ENCODE peak calls at places on chromosomes 7 and 10, in eight cellular contexts. G is cardiac muscle cell; X is naive thymus-derived CD8-positive, alpha-beta T cell; Y is GM12865; B is HFFc6; C is GM13976; H is AG04449; K is endothelial cell. V is an unnamed sample.

GRCh38 chr7:31791881-31792280 is 104.9 kb downstream of the PPP1R17 start:
- DNase-seq in K (no peak), B (no peak), Y (no peak), X (no peak), H (no peak), G (no peak), C (no peak), V (no peak)

GRCh38 chr7:30062587-30062986 is 34.4 kb downstream of the PLEKHA8 start:
- DNase-seq in X (no peak), B (peak; percentile 36), K (no peak), C (peak; percentile 41), H (no peak), Y (peak; percentile 46), G (peak; percentile 24), V (peak; percentile 26)

GRCh38 chr10:97422921-97423420 is 3.0 kb upstream of the PGAM1 start:
- DNase-seq in Y (peak; percentile 63), B (peak; percentile 86), G (no peak), X (no peak), C (no peak), H (no peak), K (no peak), V (no peak)

GRCh38 chr7:151789380-151789947 is 87.5 kb downstream of the PRKAG2 start:
- DNase-seq in K (no peak), C (no peak), B (no peak), G (no peak), Y (no peak), H (no peak), X (no peak), V (no peak)

GRCh38 chr10:47111329-47111862 is 188.6 kb upstream of the GDF10 start:
- DNase-seq in K (no peak), B (no peak), Y (no peak), G (no peak), X (no peak), H (no peak), C (no peak), V (no peak)

GRCh38 chr7:47513741-47514241 is 68.1 kb downstream of the TNS3 start:
- DNase-seq in H (no peak), X (no peak), K (no peak), Y (no peak), B (peak; percentile 86), G (peak; percentile 65), C (no peak), V (no peak)

GRCh38 chr7:25012254-25012653 is 32.3 kb upstream of the OSBPL3 start:
- DNase-seq in H (no peak), K (no peak), G (no peak), Y (no peak), X (no peak), B (peak; percentile 15), C (no peak), V (no peak)

GRCh38 chr7:98418636-98419315 is 17.9 kb upstream of the BAIAP2L1 start:
- DNase-seq in H (peak; percentile 89), Y (peak; percentile 22), K (no peak), X (no peak), C (no peak), B (peak; percentile 97), G (no peak), V (no peak)

GRCh38 chr7:51219261-51219988 is 97.2 kb downstream of the COBL start:
- DNase-seq in H (no peak), G (no peak), C (no peak), K (no peak), X (no peak), B (no peak), Y (no peak), V (no peak)

V was measured in SHP77 treated with DMSO at 0.1 percent for 48 hours.